ENCODE peak calls at places on chromosomes 3 and 15, in four cellular contexts. L is transverse colon, O is K562, A is A549. B is an unnamed sample. For H3K9me3, the result is how much of the 10 kb centered on the place peaks cover.

GRCh38 chr3:197428117-197428761 is 127.5 kb downstream of the BDH1 start:
- DNase-seq in L (peak), O (peak), A (peak), B (no peak)

GRCh38 chr3:131216340-131216739 is 165.2 kb upstream of the NUDT16 start:
- DNase-seq in L (no peak), O (no peak), A (no peak), B (no peak)

GRCh38 chr3:151135548-151136337 is 50.3 kb downstream of the MED12L start:
- DNase-seq in L (no peak), O (peak), A (no peak), B (no peak)

GRCh38 chr15:90845201-90845949 is 23.0 kb upstream of the FURIN start:
- DNase-seq in L (peak), O (peak), A (peak), B (no peak)

GRCh38 chr3:106908181-106908938 is 468.9 kb upstream of the CCDC54 start:
- DNase-seq in L (no peak), O (no peak), A (no peak), B (no peak)

GRCh38 chr15:57384816-57385215 is 8.5 kb downstream of the CGNL1 start:
- DNase-seq in L (no peak), O (no peak), A (no peak), B (no peak)

GRCh38 chr3:133488785-133489367 is 84.6 kb upstream of the CDV3 start:
- DNase-seq in L (no peak), O (peak), A (no peak), B (peak)

GRCh38 chr15:48533982-48534381 is 111.5 kb downstream of the FBN1 start:
- DNase-seq in L (no peak), O (no peak), A (no peak), B (no peak)

GRCh38 chr3:177478170-177478859 is 281.0 kb upstream of the TBL1XR1 start:
- DNase-seq in L (no peak), O (no peak), A (peak), B (no peak)

GRCh38 chr3:37861540-37862051 is at the start of gene CTDSPL:
- DNase-seq in L (peak), O (peak), A (peak), B (no peak)

GRCh38 chr15:69798481-69799315 is 299.0 kb downstream of the TLE3 start:
- DNase-seq in L (no peak), O (no peak), A (no peak), B (no peak)

GRCh38 chr3:178140491-178140890 is 395.7 kb upstream of the KCNMB2 start:
- DNase-seq in L (no peak), O (no peak), A (no peak), B (no peak)

GRCh38 chr15:40081691-40082194 is 26.9 kb downstream of the BMF start:
- DNase-seq in L (peak), O (peak), A (no peak), B (no peak)

GRCh38 chr15:72110355-72110754 is 7.6 kb downstream of the MYO9A start:
- DNase-seq in L (no peak), O (no peak), A (peak), B (no peak)

GRCh38 chr3:191460360-191460759 is 603 bp upstream of the PYDC2 start:
- DNase-seq in L (no peak), O (no peak), A (no peak), B (no peak)

GRCh38 chr15:75732809-75733451 is 20.3 kb upstream of the CSPG4 start:
- DNase-seq in L (peak), O (peak), A (peak), B (no peak)

GRCh38 chr3:52859686-52860423 is 25.0 kb upstream of the MUSTN1 start:
- DNase-seq in L (no peak), O (no peak), A (no peak), B (no peak)

GRCh38 chr3:101303089-101303731 is 17.2 kb downstream of the IMPG2 start:
- DNase-seq in L (no peak), O (no peak), A (no peak), B (no peak)

GRCh38 chr3:16410659-16411058 is 102.8 kb downstream of the RFTN1 start:
- DNase-seq in L (no peak), O (no peak), A (no peak), B (no peak)

GRCh38 chr3:127568604-127569003 is 21.9 kb downstream of the TPRA1 start:
- DNase-seq in L (no peak), O (no peak), A (no peak), B (no peak)

GRCh38 chr3:122299872-122300460 is 25.1 kb upstream of the CSTA start:
- DNase-seq in L (no peak), O (peak), A (peak), B (no peak)

GRCh38 chr15:51108933-51109550 is 14.3 kb upstream of the TNFAIP8L3 start:
- DNase-seq in L (no peak), O (no peak), A (no peak), B (no peak)

GRCh38 chr3:112007641-112008040 is 8.9 kb downstream of the TAGLN3 start:
- DNase-seq in L (no peak), O (no peak), A (no peak), B (peak)

GRCh38 chr15:80936288-80937078 is 53.1 kb downstream of the MESD start:
- DNase-seq in L (no peak), O (peak), A (no peak), B (no peak)
- TF ChIP-seq EP300 in L (no peak), O (no peak), A (no peak), B (no peak)

GRCh38 chr15:79872358-79873017 is 24.3 kb downstream of the MTHFS start:
- DNase-seq in L (no peak), O (no peak), A (no peak), B (no peak)

GRCh38 chr15:79878078-79878705 is 18.6 kb downstream of the MTHFS start:
- DNase-seq in L (no peak), O (no peak), A (no peak), B (no peak)

GRCh38 chr15:79874242-79874641 is 22.6 kb downstream of the MTHFS start:
- DNase-seq in L (no peak), O (no peak), A (no peak), B (no peak)

DNA sequence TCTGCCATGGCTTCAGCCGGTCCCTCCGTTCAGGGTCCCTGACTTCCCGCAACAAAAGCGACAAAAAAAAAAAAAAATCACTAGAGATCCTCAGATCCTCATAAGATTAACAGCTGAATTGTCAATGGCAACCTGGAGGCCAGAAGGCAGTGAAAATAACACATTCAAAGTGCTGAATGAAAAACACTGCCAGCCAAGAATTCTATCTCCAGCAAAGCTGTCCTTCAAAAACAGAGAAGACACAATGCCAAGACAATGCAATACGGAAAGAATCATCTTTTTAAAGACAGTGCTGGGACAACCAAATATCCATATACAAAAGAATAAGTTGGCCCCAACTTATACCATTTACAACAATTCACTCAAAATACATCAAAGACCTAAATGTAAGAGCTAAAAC is 21.6 kb downstream of the MTHFS start:
- DNase-seq in L (no peak), O (no peak), A (no peak), B (no peak)
- H3K9me3 ChIP-seq in L (under half), O (under half), A (under half), B (under half)

GRCh38 chr3:196341142-196341541 is 3.0 kb upstream of the TM4SF19 start:
- DNase-seq in L (no peak), O (peak), A (no peak), B (no peak)
- H3K27ac ChIP-seq in L (no peak), O (peak), A (peak), B (no peak)

GRCh38 chr15:59642351-59642750 is 15.0 kb downstream of the GTF2A2 start:
- DNase-seq in L (no peak), O (no peak), A (no peak), B (no peak)
- TF ChIP-seq EP300 in L (no peak), O (no peak), A (no peak), B (no peak)

DNA sequence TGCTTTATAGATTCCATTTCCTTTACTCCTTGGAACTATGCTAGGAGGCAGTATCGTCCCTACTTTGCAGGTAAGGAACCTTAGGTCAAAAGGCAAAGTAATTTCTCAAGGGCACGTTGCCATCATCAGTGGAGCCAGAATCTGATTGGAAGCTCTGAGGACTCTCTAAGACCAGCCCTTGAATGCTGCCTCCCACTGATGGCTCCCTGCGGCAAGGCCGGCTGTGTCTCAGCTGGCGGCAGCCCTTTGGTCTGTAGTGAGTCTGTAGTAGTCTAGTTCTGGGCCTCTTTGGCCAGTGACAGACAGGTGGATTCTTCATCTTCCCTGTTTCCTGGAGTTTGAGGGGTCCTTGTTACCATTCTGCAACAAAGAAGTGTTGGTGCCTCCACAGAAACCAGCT is 76.2 kb downstream of the PCCB start:
- DNase-seq in L (no peak), O (no peak), A (no peak), B (no peak)
- H3K9me3 ChIP-seq in L (under half), O (under half), A (under half), B (under half)

GRCh38 chr3:33377931-33378330 is 62.3 kb downstream of the UBP1 start:
- DNase-seq in L (no peak), O (no peak), A (no peak), B (no peak)

GRCh38 chr3:33377489-33377888 is 62.7 kb downstream of the UBP1 start:
- DNase-seq in L (no peak), O (peak), A (no peak), B (no peak)

GRCh38 chr3:33385423-33385822 is 54.8 kb downstream of the UBP1 start:
- DNase-seq in L (no peak), O (peak), A (no peak), B (no peak)

GRCh38 chr3:33383951-33384350 is 56.3 kb downstream of the UBP1 start:
- DNase-seq in L (no peak), O (no peak), A (no peak), B (no peak)

DNA sequence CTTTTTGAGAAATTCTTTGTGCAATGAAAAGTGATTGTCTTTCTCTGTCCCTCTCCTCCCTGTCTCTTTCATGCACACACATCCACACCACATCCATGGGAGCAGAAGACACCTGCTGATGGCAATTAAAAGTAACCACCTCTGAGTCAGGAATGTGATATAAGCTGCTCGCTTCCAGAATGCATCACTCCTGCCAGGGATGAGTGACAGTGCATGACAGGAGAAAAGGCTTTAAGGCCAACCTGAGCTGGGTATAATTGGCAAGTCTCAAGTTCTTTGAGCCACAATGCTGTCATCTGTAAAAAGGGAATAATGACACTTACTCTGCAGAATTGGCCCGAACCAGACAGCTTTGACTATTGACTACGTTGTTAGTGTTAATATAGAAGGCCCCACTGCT is 59.6 kb downstream of the UBP1 start:
- DNase-seq in L (no peak), O (no peak), A (no peak), B (no peak)
- H3K27ac ChIP-seq in L (no peak), O (no peak), A (no peak), B (no peak)

GRCh38 chr15:26146162-26146561 is 283.0 kb upstream of the ATP10A start:
- DNase-seq in L (no peak), O (no peak), A (no peak), B (no peak)
- TF ChIP-seq EP300 in L (no peak), O (no peak), A (no peak), B (no peak)

DNA sequence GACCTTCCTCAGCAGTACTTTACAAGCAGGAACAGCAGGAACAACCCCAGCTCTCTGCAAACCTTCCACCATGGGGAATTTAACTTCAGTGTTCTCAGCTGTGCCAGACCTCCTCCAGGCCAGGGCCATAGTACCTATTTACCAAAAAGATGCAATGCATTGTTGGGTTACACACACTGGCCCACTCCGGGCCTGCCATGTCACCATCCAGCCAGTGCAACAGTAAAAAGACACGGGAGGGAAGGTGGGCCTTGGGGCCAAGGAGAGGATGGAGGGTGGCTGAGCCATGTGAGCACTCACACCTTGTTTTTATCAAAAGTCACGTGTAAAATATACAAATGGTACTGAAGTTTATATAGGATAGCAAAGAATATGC is 157.0 kb downstream of the GABRB3 start:
- DNase-seq in L (no peak), O (no peak), A (no peak), B (no peak)
- H3K9me3 ChIP-seq in L (under half), O (under half), A (under half), B (under half)

DNA sequence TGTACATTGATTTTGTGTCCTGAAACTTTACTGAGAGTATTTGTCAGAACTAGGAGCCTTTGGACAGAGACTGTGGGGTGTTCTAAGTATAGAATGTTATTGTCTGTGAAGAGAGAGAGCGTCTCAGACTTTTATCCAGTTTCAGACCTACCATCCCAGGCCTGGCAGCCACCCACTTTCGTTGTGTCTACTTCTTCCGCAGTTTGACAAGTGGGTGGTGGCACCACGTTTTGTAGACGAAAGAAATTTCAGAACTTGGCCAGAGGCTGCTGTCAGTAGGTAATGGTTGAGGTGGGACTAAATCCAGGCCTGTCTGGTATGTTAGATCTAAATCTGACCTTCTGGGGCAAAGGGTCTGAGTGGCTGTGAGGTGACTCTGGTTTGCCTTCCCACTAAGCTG is 13.4 kb upstream of the TRAK1 start:
- DNase-seq in L (peak), O (no peak), A (no peak), B (no peak)
- H3K27ac ChIP-seq in L (no peak), O (no peak), A (no peak), B (peak)

GRCh38 chr15:26451995-26452394 is 320.9 kb downstream of the GABRB3 start:
- DNase-seq in L (no peak), O (no peak), A (no peak), B (no peak)
- TF ChIP-seq EP300 in L (no peak), O (no peak), A (no peak), B (no peak)